ENCODE peak calls at places on chromosomes 6 and 20, in eight cellular contexts. One of them, this sample, is unnamed.

GRCh38 chr6:158567871-158568401 is 8.0 kb downstream of the TMEM181 start:
- DNase-seq in choroid plexus epithelial cell: no peak
- DNase-seq in H1: no peak
- DNase-seq in Panc1: no peak
- DNase-seq in suprapubic skin: no peak
- DNase-seq in heart left ventricle: no peak
- DNase-seq in mammary epithelial cell: peak; percentile 51
- DNase-seq in pancreas: no peak
- DNase-seq in this sample: no peak

GRCh38 chr20:2465100-2465499 is 5.5 kb downstream of the SNRPB start:
- DNase-seq in choroid plexus epithelial cell: no peak
- DNase-seq in H1: no peak
- DNase-seq in Panc1: no peak
- DNase-seq in suprapubic skin: no peak
- DNase-seq in heart left ventricle: no peak
- DNase-seq in mammary epithelial cell: no peak
- DNase-seq in pancreas: no peak
- DNase-seq in this sample: no peak

GRCh38 chr20:38117635-38118034 is 47.4 kb downstream of the TGM2 start:
- DNase-seq in choroid plexus epithelial cell: peak; percentile 84
- DNase-seq in H1: no peak
- DNase-seq in Panc1: no peak
- DNase-seq in suprapubic skin: no peak
- DNase-seq in heart left ventricle: no peak
- DNase-seq in mammary epithelial cell: peak; percentile 87
- DNase-seq in pancreas: no peak
- DNase-seq in this sample: peak; percentile 81

GRCh38 chr6:111604259-111605099 is 1.2 kb downstream of the TRAF3IP2 start:
- DNase-seq in choroid plexus epithelial cell: peak; percentile 91
- DNase-seq in H1: no peak
- DNase-seq in Panc1: no peak
- DNase-seq in suprapubic skin: peak; percentile 88
- DNase-seq in heart left ventricle: peak; percentile 77
- DNase-seq in mammary epithelial cell: peak; percentile 80
- DNase-seq in pancreas: no peak
- DNase-seq in this sample: no peak

GRCh38 chr20:62759981-62760431 is 36.3 kb upstream of the MRGBP start:
- DNase-seq in choroid plexus epithelial cell: no peak
- DNase-seq in H1: no peak
- DNase-seq in Panc1: no peak
- DNase-seq in suprapubic skin: no peak
- DNase-seq in heart left ventricle: no peak
- DNase-seq in mammary epithelial cell: no peak
- DNase-seq in pancreas: peak; percentile 69
- DNase-seq in this sample: no peak

GRCh38 chr20:31674895-31675827 is 37.4 kb downstream of the COX4I2 start:
- DNase-seq in choroid plexus epithelial cell: peak; percentile 90
- DNase-seq in H1: no peak
- DNase-seq in Panc1: no peak
- DNase-seq in suprapubic skin: no peak
- DNase-seq in heart left ventricle: peak; percentile 78
- DNase-seq in mammary epithelial cell: peak; percentile 78
- DNase-seq in pancreas: no peak
- DNase-seq in this sample: no peak

GRCh38 chr6:33116417-33116816 is 40.6 kb downstream of the HLA-DPB1 start:
- DNase-seq in choroid plexus epithelial cell: no peak
- DNase-seq in H1: peak; percentile 46
- DNase-seq in Panc1: no peak
- DNase-seq in suprapubic skin: no peak
- DNase-seq in heart left ventricle: no peak
- DNase-seq in mammary epithelial cell: no peak
- DNase-seq in pancreas: no peak
- DNase-seq in this sample: no peak

GRCh38 chr6:692356-692851 is 535 bp downstream of the EXOC2 start:
- DNase-seq in choroid plexus epithelial cell: peak; percentile 59
- DNase-seq in H1: no peak
- DNase-seq in Panc1: no peak
- DNase-seq in suprapubic skin: no peak
- DNase-seq in heart left ventricle: peak; percentile 18
- DNase-seq in mammary epithelial cell: peak; percentile 80
- DNase-seq in pancreas: peak; percentile 70
- DNase-seq in this sample: no peak

GRCh38 chr6:168050225-168050796 is 28.7 kb downstream of the FRMD1 start:
- DNase-seq in choroid plexus epithelial cell: no peak
- DNase-seq in H1: no peak
- DNase-seq in Panc1: no peak
- DNase-seq in suprapubic skin: no peak
- DNase-seq in heart left ventricle: no peak
- DNase-seq in mammary epithelial cell: no peak
- DNase-seq in pancreas: no peak
- DNase-seq in this sample: no peak

GRCh38 chr6:64520050-64520449 is 884.4 kb downstream of the PHF3 start:
- DNase-seq in choroid plexus epithelial cell: peak; percentile 98
- DNase-seq in H1: no peak
- DNase-seq in Panc1: peak; percentile 43
- DNase-seq in suprapubic skin: no peak
- DNase-seq in heart left ventricle: no peak
- DNase-seq in mammary epithelial cell: peak; percentile 85
- DNase-seq in pancreas: no peak
- DNase-seq in this sample: peak; percentile 93

DNA sequence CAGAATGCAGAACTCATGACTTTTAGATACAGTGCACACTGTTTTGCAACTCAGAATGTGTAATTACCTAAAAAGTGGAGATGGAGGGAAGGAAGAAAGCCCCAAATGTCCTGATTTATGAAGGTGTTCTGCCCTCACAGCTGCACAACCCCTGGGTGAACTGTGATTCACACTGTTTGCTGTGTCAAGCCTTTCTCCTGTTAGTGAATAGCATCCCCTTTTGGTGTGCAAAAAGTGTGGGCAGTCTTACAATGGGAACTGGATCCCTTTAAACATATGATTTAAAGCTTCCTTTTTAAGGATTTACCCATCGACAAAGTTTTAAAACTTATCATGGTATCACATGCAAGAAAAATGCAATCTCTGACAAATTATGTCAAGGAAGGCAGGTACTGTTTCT is 633.4 kb upstream of the EPHA7 start:
- DNase-seq in choroid plexus epithelial cell: peak; percentile 85
- DNase-seq in H1: no peak
- DNase-seq in Panc1: peak; percentile 10
- DNase-seq in suprapubic skin: no peak
- DNase-seq in heart left ventricle: no peak
- DNase-seq in mammary epithelial cell: no peak
- DNase-seq in pancreas: no peak
- DNase-seq in this sample: no peak
- TF ChIP-seq CTCF in choroid plexus epithelial cell: peak; percentile 80
- TF ChIP-seq CTCF in H1: peak; percentile 47
- TF ChIP-seq CTCF in Panc1: peak; percentile 83
- TF ChIP-seq CTCF in suprapubic skin: no peak
- TF ChIP-seq CTCF in heart left ventricle: no peak
- TF ChIP-seq CTCF in mammary epithelial cell: no peak
- TF ChIP-seq CTCF in pancreas: no peak
- TF ChIP-seq CTCF in this sample: no peak

DNA sequence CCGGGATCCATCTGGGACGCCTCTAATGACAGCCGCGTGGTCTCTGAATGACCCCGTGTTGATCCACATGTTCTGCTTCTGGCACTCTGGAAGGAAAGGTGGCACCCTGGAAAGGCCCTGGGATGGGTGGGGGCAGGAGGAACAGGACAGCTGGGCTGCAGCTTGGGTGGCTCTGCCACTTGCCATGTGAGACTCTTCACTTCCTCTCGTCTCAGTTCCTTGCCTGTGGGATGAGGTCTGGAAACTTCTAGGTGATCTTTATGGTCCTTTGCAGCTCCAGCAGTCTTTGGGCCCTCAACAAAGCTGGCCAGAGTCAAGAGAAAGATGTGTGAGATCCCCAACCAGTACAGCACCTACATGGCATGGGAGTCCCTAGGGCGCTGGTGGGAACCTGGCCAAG is 26.5 kb downstream of the PPP1R3G start:
- DNase-seq in choroid plexus epithelial cell: no peak
- DNase-seq in H1: no peak
- DNase-seq in Panc1: no peak
- DNase-seq in suprapubic skin: no peak
- DNase-seq in heart left ventricle: no peak
- DNase-seq in mammary epithelial cell: no peak
- DNase-seq in pancreas: no peak
- DNase-seq in this sample: no peak
- H3K4me3 ChIP-seq in choroid plexus epithelial cell: no peak overlapping the region
- H3K4me3 ChIP-seq in H1: no peak overlapping the region
- H3K4me3 ChIP-seq in Panc1: no peak overlapping the region
- H3K4me3 ChIP-seq in suprapubic skin: no peak overlapping the region
- H3K4me3 ChIP-seq in heart left ventricle: no peak overlapping the region
- H3K4me3 ChIP-seq in mammary epithelial cell: no peak overlapping the region
- H3K4me3 ChIP-seq in pancreas: no peak overlapping the region
- H3K4me3 ChIP-seq in this sample: no peak overlapping the region

DNA sequence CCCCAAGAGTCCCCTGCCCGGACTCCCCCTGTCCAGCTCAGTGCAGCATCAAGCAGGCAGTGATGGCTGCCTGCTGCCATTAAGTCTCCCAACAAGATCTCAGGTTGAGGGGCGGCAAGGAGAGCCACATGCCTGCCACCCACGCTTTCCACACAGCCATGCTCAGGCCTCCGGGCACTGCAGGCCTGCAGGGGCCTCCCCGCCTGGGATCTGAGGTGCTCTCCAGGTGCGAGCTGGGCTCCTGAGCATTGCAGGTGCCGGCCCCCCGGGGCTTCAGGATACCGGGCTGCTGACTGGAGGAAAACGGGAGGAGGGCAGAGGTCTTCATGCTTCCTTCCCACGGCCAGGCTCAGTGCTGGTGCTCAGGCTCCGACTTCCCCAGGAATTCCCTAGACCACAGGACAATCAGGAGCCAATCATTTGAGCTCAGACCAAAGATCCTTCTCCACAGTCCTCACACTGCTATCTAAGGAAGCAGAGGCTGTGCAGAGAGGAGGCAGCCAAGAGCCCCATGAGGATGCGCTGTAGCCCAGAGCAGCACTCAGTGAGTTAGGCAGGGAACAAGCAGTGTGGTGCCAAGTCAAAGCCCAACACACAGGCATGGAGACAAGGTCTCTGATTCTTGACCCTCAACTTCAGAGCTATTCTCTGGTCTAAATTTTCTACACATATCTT is 52.7 kb downstream of the PYGB start:
- DNase-seq in choroid plexus epithelial cell: peak; percentile 66
- DNase-seq in H1: no peak
- DNase-seq in Panc1: no peak
- DNase-seq in suprapubic skin: no peak
- DNase-seq in heart left ventricle: no peak
- DNase-seq in mammary epithelial cell: no peak
- DNase-seq in pancreas: peak; percentile 55
- DNase-seq in this sample: no peak
- TF ChIP-seq CTCF in choroid plexus epithelial cell: peak; percentile 63
- TF ChIP-seq CTCF in H1: no peak
- TF ChIP-seq CTCF in Panc1: no peak
- TF ChIP-seq CTCF in suprapubic skin: no peak
- TF ChIP-seq CTCF in heart left ventricle: no peak
- TF ChIP-seq CTCF in mammary epithelial cell: peak; percentile 27
- TF ChIP-seq CTCF in pancreas: no peak
- TF ChIP-seq CTCF in this sample: no peak

DNA sequence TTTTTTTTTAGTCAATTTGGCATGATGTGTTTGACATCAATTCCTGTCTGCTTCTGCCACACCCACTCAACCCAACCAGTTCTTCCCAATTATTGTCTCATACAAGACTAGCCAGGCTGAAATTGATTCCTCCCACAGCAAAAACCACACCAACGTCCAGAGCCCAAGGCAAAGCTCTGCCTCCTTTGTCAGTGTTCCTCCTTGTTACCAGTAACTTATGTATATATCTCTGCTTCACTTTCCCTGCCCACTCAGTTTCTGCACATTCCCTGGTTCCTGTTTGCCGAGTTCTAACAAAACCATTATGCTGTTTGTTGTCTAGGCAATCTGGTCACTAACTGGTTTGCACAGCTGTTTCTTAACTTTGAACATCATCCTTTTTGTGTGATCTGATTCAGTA is 547.9 kb upstream of the PTCHD4 start:
- DNase-seq in choroid plexus epithelial cell: no peak
- DNase-seq in H1: no peak
- DNase-seq in Panc1: no peak
- DNase-seq in suprapubic skin: no peak
- DNase-seq in heart left ventricle: no peak
- DNase-seq in mammary epithelial cell: no peak
- DNase-seq in pancreas: no peak
- DNase-seq in this sample: no peak
- H3K4me3 ChIP-seq in choroid plexus epithelial cell: no peak overlapping the region
- H3K4me3 ChIP-seq in H1: no peak overlapping the region
- H3K4me3 ChIP-seq in Panc1: no peak overlapping the region
- H3K4me3 ChIP-seq in suprapubic skin: no peak overlapping the region
- H3K4me3 ChIP-seq in heart left ventricle: no peak overlapping the region
- H3K4me3 ChIP-seq in mammary epithelial cell: no peak overlapping the region
- H3K4me3 ChIP-seq in pancreas: no peak overlapping the region
- H3K4me3 ChIP-seq in this sample: no peak overlapping the region

GRCh38 chr6:144411506-144412165 is 126.5 kb downstream of the UTRN start:
- DNase-seq in choroid plexus epithelial cell: no peak
- DNase-seq in H1: no peak
- DNase-seq in Panc1: no peak
- DNase-seq in suprapubic skin: no peak
- DNase-seq in heart left ventricle: no peak
- DNase-seq in mammary epithelial cell: no peak
- DNase-seq in pancreas: no peak
- DNase-seq in this sample: no peak
- TF ChIP-seq CTCF in choroid plexus epithelial cell: no peak
- TF ChIP-seq CTCF in H1: no peak
- TF ChIP-seq CTCF in Panc1: no peak
- TF ChIP-seq CTCF in suprapubic skin: no peak
- TF ChIP-seq CTCF in heart left ventricle: no peak
- TF ChIP-seq CTCF in mammary epithelial cell: no peak
- TF ChIP-seq CTCF in pancreas: no peak
- TF ChIP-seq CTCF in this sample: no peak